ENCODE peak calls at places on chromosome 13, in seven cellular contexts. O, C, M, B, K, F and Y are unnamed samples. For H3K36me3, the result is how much of the 10 kb centered on the place peaks cover.

GRCh38 chr13:80618777-80619176 is 277.9 kb upstream of the SPRY2 start:
- DNase-seq in C (peak), B (no peak), M (no peak), K (no peak), F (no peak), O (no peak), Y (no peak)

GRCh38 chr13:90201198-90201597 is 1146.3 kb upstream of the MIR17HG start:
- DNase-seq in F (no peak), C (no peak), M (no peak), B (no peak), K (no peak), O (no peak), Y (no peak)

GRCh38 chr13:42875448-42876269 is 94.3 kb downstream of the FAM216B start:
- DNase-seq in M (peak), C (no peak), K (no peak), O (no peak), B (no peak), F (no peak), Y (peak)

GRCh38 chr13:40079721-40080120 is 424.3 kb downstream of the COG6 start:
- DNase-seq in F (no peak), K (no peak), M (no peak), B (no peak), O (no peak), C (no peak), Y (no peak)

GRCh38 chr13:71935166-71935840 is 68.3 kb upstream of the DACH1 start:
- DNase-seq in B (no peak), M (no peak), K (no peak), F (no peak), O (no peak), C (no peak), Y (no peak)

GRCh38 chr13:50129923-50130685 is 114.9 kb downstream of the KCNRG start:
- DNase-seq in M (peak), B (peak), O (no peak), K (no peak), C (peak), F (no peak), Y (no peak)

GRCh38 chr13:85529216-85529590 is 270.0 kb downstream of the SLITRK6 start:
- DNase-seq in O (no peak), K (no peak), C (no peak), F (no peak), B (no peak), M (no peak), Y (no peak)

GRCh38 chr13:109611912-109612691 is 174.3 kb downstream of the IRS2 start:
- DNase-seq in O (no peak), F (no peak), C (no peak), M (no peak), B (no peak), K (no peak), Y (no peak)

GRCh38 chr13:48121733-48122132 is 26.8 kb upstream of the MED4 start:
- DNase-seq in O (no peak), F (no peak), M (no peak), C (no peak), K (peak), B (no peak), Y (no peak)

DNA sequence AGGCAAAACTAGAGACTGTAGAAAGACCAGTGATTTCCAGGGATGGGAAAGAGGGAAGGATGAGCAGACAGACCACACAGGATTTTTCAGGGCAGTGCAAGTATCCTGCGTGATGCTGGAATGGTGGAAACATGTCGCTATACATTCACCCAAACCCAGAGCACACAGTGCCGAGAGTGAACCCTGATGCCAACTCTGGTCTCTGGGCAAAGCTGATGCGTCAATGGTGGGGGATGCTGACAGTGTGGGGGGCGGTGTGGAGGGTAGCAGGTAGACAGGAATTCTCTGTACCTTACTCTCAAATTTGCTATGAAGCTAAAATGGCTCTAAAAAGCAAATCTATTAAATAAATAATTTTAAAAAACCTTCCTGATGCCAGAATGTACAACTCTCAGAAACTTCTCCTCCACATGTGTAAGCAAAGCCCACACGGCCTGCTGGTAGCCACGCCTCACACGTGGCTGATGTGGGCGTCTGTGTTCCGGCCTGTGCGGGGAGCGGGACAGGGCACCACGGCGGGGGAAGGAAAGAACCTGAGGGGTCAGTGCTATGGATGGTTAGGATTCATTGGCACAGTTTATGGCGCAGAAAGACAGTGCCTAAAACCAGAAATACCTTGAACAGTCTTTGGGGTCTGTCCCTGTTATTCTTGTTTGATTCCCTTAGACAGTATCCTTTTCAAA is 23.9 kb downstream of the CARS2 start:
- DNase-seq in K (no peak), F (no peak), O (no peak), C (no peak), M (no peak), B (no peak), Y (no peak)
- H3K36me3 ChIP-seq in K (under half), F (under half), O (half or more), C (under half), M (under half), B (half or more), Y (under half)

GRCh38 chr13:110635405-110636002 is 20.2 kb downstream of the NAXD start:
- DNase-seq in K (no peak), O (no peak), M (peak), C (no peak), B (no peak), F (no peak), Y (no peak)

GRCh38 chr13:110637275-110637674 is 21.9 kb downstream of the NAXD start:
- DNase-seq in O (no peak), K (no peak), M (no peak), F (no peak), C (no peak), B (no peak), Y (no peak)

GRCh38 chr13:110637747-110638146 is 22.4 kb downstream of the NAXD start:
- DNase-seq in O (no peak), F (no peak), K (no peak), C (no peak), M (peak), B (no peak), Y (no peak)

GRCh38 chr13:110636053-110636475 is 20.7 kb downstream of the NAXD start:
- DNase-seq in K (no peak), B (no peak), M (peak), O (no peak), C (no peak), F (no peak), Y (no peak)

GRCh38 chr13:110636701-110637201 is 21.4 kb downstream of the NAXD start:
- DNase-seq in O (no peak), B (no peak), M (peak), F (no peak), C (no peak), K (no peak), Y (no peak)
- H3K36me3 ChIP-seq in O (half or more), B (half or more), M (under half), F (under half), C (under half), K (under half), Y (half or more)

GRCh38 chr13:20988909-20989735 is 72.3 kb downstream of the LATS2 start:
- DNase-seq in O (no peak), C (no peak), F (no peak), M (no peak), K (no peak), B (no peak), Y (no peak)
- H3K36me3 ChIP-seq in O (half or more), C (under half), F (under half), M (under half), K (under half), B (half or more), Y (under half)

GRCh38 chr13:113538689-113539058 is 45.9 kb upstream of the TFDP1 start:
- DNase-seq in M (peak), K (no peak), O (no peak), C (no peak), B (no peak), F (no peak), Y (no peak)

GRCh38 chr13:113539176-113539575 is 45.4 kb upstream of the TFDP1 start:
- DNase-seq in M (peak), F (no peak), C (no peak), K (no peak), O (no peak), B (no peak), Y (no peak)

GRCh38 chr13:113537909-113538688 is 46.5 kb upstream of the TFDP1 start:
- DNase-seq in F (no peak), C (no peak), K (no peak), O (no peak), B (no peak), M (peak), Y (no peak)

GRCh38 chr13:113540523-113540922 is 44.0 kb upstream of the TFDP1 start:
- DNase-seq in C (no peak), K (no peak), F (no peak), B (no peak), O (no peak), M (no peak), Y (no peak)

DNA sequence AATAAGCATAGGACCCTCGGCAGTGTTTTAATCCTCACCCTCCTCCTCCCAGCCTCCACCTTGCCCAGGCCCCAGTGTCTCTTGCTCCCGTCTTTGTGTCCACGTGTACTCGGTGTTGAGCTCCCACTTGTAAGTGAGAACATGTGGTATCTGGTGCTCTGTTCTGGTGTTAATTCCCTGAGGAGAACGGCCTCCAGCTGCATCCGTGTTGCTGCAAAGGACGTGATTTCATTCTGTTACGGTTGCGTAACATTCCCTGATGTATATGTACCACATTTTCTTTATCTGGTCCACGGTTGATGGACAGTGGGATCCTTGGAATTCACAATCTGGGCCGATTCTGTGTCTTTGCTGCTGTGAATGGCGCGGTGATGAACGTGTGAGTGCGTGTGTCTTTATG is 44.7 kb upstream of the TFDP1 start:
- DNase-seq in K (no peak), B (no peak), C (no peak), O (no peak), M (no peak), F (no peak), Y (no peak)
- H3K36me3 ChIP-seq in K (under half), B (under half), C (under half), O (half or more), M (under half), F (under half), Y (under half)

GRCh38 chr13:25044071-25044470 is 51.9 kb upstream of the PABPC3 start:
- DNase-seq in M (no peak), B (no peak), O (no peak), C (no peak), K (no peak), F (no peak), Y (no peak)
- H3K36me3 ChIP-seq in M (under half), B (under half), O (under half), C (under half), K (under half), F (under half), Y (under half)

DNA sequence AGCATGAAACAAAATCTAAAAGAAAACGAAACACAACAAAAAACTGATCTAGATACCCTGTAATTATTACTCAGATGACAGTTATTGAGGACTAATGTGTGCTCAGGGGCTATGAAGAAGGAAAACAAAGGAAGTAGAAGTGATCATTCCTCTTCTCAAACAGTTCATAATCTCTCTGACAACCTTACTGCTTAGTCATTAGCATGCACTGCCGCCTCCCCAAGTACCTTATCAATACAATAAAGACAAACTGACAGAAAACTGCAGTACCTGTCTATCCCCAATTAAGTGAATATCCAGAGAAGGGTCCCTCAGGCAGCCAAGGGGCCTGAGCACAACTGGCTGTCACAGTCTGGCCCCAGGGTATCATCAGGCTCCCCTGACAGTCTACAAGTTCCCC is 22.0 kb upstream of the POU4F1 start:
- DNase-seq in C (no peak), B (no peak), M (no peak), F (no peak), K (no peak), O (no peak), Y (no peak)
- H3K36me3 ChIP-seq in C (under half), B (under half), M (under half), F (under half), K (under half), O (under half), Y (under half)

DNA sequence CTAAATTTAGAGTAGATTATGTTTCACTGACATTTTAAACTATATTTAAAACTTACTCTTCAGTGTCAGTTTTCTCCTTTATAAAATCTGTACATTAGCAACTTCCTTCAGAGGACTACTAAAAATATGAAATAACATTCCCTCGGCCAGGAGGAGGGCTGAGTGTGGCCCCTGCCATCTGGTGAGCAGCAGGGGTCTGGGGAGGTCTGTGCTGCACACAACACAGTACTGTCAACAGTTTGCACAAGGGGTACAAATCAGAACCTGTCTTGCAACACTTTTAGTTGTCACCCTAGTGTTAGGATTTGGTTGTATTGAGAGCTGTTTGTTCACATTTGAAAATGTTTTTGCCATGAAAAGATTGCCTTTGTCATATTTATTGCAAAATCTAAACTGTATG is 48.9 kb downstream of the TPP2 start:
- DNase-seq in O (no peak), F (no peak), B (no peak), C (no peak), M (no peak), K (no peak), Y (no peak)
- H3K36me3 ChIP-seq in O (half or more), F (under half), B (half or more), C (under half), M (under half), K (under half), Y (half or more)

DNA sequence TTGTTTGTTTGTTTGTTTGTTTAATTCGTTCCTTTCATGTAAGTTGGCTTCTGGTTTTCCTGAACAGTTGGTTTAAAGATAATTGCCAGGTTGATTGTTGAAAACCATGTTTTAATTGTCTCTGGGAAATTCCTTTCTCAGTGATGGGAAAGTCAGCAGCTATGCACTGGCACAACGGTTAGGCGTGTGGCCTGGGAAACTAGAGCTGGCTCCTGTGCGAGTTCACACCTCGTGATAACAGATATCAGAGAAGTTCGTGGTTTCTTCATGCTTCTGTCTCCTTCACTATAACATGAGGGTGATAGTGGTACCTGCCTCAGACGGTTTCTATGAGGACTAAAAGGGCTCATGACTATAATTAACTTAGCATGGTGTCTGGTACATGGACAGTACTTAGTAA is 153.5 kb downstream of the STK24 start:
- DNase-seq in C (no peak), O (no peak), K (no peak), M (no peak), F (no peak), B (no peak), Y (no peak)
- H3K36me3 ChIP-seq in C (under half), O (under half), K (under half), M (under half), F (under half), B (under half), Y (under half)